ENCODE peak calls at places on chromosomes 6 and 20, in seven cellular contexts. A is HepG2, X is GM12891, D is H1, P is SK-N-SH, Y is GM12878, N is K562. K is an unnamed sample.

GRCh38 chr6:33824461-33825154 is 20.8 kb upstream of the MLN start:
- DNase-seq in X (no peak), D (no peak), A (no peak), N (peak; percentile 21), P (no peak), Y (no peak), K (no peak)

GRCh38 chr20:10556519-10557083 is 117.2 kb downstream of the JAG1 start:
- DNase-seq in Y (no peak), P (no peak), A (no peak), D (no peak), N (no peak), X (no peak), K (no peak)

GRCh38 chr6:170305772-170306323 is 710 bp upstream of the FAM120B start:
- DNase-seq in P (no peak), N (no peak), D (no peak), Y (no peak), A (no peak), X (no peak), K (no peak)

GRCh38 chr20:44614525-44614924 is 32.1 kb downstream of the PKIG start:
- DNase-seq in N (no peak), P (no peak), D (no peak), Y (no peak), X (no peak), A (no peak), K (no peak)

GRCh38 chr6:15473741-15474161 is 189.1 kb downstream of the DTNBP1 start:
- DNase-seq in D (no peak), N (no peak), A (no peak), P (no peak), Y (no peak), X (no peak), K (no peak)

GRCh38 chr20:8005033-8005432 is 14.5 kb downstream of the TMX4 start:
- DNase-seq in X (no peak), Y (no peak), A (no peak), D (no peak), N (no peak), P (no peak), K (no peak)

GRCh38 chr6:105798057-105798456 is 288.1 kb upstream of the PRDM1 start:
- DNase-seq in A (no peak), Y (no peak), D (no peak), P (no peak), X (no peak), N (no peak), K (no peak)

GRCh38 chr20:49712918-49713778 is 530 bp downstream of the B4GALT5 start:
- DNase-seq in Y (no peak), P (peak; percentile 76), X (no peak), D (no peak), N (peak; percentile 49), A (no peak), K (no peak)

GRCh38 chr6:167795874-167796667 is 30.6 kb upstream of the AFDN start:
- DNase-seq in X (no peak), D (no peak), N (no peak), Y (no peak), A (no peak), P (peak; percentile 82), K (no peak)

GRCh38 chr6:105276374-105276773 is 96.6 kb upstream of the POPDC3 start:
- DNase-seq in P (no peak), Y (no peak), N (no peak), A (no peak), X (no peak), D (no peak), K (no peak)

GRCh38 chr6:28824793-28825731 is 98.7 kb downstream of the TRIM27 start:
- DNase-seq in X (no peak), D (no peak), Y (no peak), A (no peak), P (no peak), N (peak; percentile 47), K (no peak)

GRCh38 chr6:14333556-14334305 is 216.2 kb downstream of the CD83 start:
- DNase-seq in P (no peak), Y (no peak), D (no peak), N (no peak), X (no peak), A (no peak), K (no peak)

GRCh38 chr6:152969688-152970418 is 13.0 kb downstream of the FBXO5 start:
- DNase-seq in D (no peak), X (no peak), P (no peak), A (no peak), N (no peak), Y (no peak), K (no peak)

GRCh38 chr6:4314201-4314707 is 178.9 kb upstream of the ECI2 start:
- DNase-seq in D (no peak), P (no peak), N (no peak), Y (no peak), A (no peak), X (no peak), K (no peak)

GRCh38 chr6:71138416-71138815 is 150.2 kb upstream of the OGFRL1 start:
- DNase-seq in Y (no peak), P (no peak), N (no peak), D (no peak), X (no peak), A (no peak), K (no peak)

GRCh38 chr20:32249030-32249738 is 28.3 kb upstream of the KIF3B start:
- DNase-seq in X (no peak), N (no peak), A (no peak), Y (no peak), D (no peak), P (no peak), K (no peak)

GRCh38 chr20:63290677-63291472 is 2.1 kb upstream of the COL20A1 start:
- DNase-seq in A (peak; percentile 41), Y (no peak), P (peak; percentile 95), D (peak; percentile 33), N (peak; percentile 68), X (peak; percentile 92), K (peak; percentile 95)

GRCh38 chr20:54368578-54368977 is 106.8 kb upstream of the DOK5 start:
- DNase-seq in P (no peak), X (no peak), N (no peak), D (no peak), A (no peak), Y (no peak), K (no peak)

GRCh38 chr6:124962617-124963415 is 579 bp downstream of the RNF217 start:
- DNase-seq in Y (no peak), D (no peak), N (peak; percentile 63), A (no peak), X (peak; percentile 13), P (peak; percentile 26), K (no peak)

GRCh38 chr6:30810813-30811329 is 66.5 kb upstream of the IER3 start:
- DNase-seq in A (no peak), P (no peak), Y (peak; percentile 92), D (no peak), X (no peak), N (no peak), K (peak; percentile 27)

GRCh38 chr20:4135385-4136077 is 120.2 kb upstream of the RNF24 start:
- DNase-seq in Y (no peak), P (no peak), A (peak; percentile 99), N (peak; percentile 58), X (no peak), D (peak; percentile 39), K (no peak)

GRCh38 chr6:151269318-151269995 is 29.7 kb downstream of the AKAP12 start:
- DNase-seq in Y (no peak), N (no peak), D (no peak), P (no peak), A (no peak), X (no peak), K (no peak)

GRCh38 chr6:77466055-77467028 is 3.1 kb upstream of the HTR1B start:
- DNase-seq in X (no peak), A (peak; percentile 20), D (no peak), N (no peak), Y (no peak), P (peak; percentile 54), K (no peak)
- TF ChIP-seq TAF1 in X (no peak), A (no peak), D (peak; percentile 13), N (no peak), Y (no peak), P (no peak), K (no peak)

GRCh38 chr6:53735896-53736295 is 58.9 kb upstream of the LRRC1 start:
- DNase-seq in A (no peak), N (no peak), X (no peak), P (no peak), D (no peak), Y (no peak), K (no peak)

GRCh38 chr6:53737746-53738145 is 57.1 kb upstream of the LRRC1 start:
- DNase-seq in P (no peak), Y (no peak), A (peak; percentile 45), X (no peak), N (no peak), D (no peak), K (no peak)

GRCh38 chr6:53730767-53731166 is 64.0 kb upstream of the LRRC1 start:
- DNase-seq in A (no peak), D (no peak), X (no peak), N (no peak), Y (no peak), P (no peak), K (no peak)

GRCh38 chr6:53731906-53732636 is 62.7 kb upstream of the LRRC1 start:
- DNase-seq in Y (no peak), P (no peak), X (no peak), N (no peak), A (no peak), D (no peak), K (no peak)

DNA sequence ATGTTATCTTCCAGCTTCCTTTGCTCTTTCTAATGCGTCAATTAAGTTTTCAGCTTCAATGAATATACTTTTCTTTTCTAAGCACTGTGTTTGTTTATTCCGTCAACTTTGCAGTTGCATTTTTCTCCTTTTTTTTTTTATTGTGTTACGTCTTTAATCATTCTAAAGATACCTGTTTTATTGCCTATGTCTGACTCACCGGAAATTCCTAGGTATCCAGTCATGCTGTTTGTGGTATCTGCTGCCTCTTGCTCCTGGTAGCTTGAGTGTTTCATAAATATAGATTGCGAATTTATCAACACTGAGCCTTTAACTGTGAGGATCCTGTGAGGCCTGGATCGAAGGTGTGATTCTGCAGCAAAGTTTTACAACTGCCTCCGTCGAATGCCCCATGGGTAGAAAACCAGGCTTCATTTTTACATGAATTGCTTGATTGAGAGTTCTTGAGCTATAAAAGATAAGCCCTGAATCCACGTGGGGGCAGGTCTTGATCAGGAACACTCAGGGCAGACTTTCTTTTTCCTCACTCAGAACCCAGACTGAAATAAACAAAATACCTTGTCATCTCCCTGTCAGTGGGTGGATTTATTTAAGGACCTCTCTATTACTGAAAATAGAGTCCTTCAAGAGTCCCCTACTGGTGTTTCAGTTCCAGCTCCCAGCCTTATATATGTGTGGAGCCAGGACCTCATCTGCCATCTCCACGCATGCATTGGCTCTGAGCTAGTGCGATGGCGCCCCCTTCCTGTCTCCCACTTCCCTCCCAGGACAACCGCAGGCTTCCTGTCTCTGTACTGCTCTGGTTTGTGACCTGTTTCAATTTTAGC is 60.1 kb upstream of the LRRC1 start:
- DNase-seq in X (no peak), N (peak; percentile 33), A (peak; percentile 31), P (peak; percentile 9), D (peak; percentile 29), Y (peak; percentile 26), K (no peak)
- TF ChIP-seq TAF1 in X (no peak), N (no peak), A (no peak), P (no peak), D (no peak), Y (no peak), K (no peak)

GRCh38 chr6:139977887-139978332 is 603.5 kb upstream of the CITED2 start:
- DNase-seq in X (no peak), Y (no peak), D (no peak), N (no peak), A (peak; percentile 18), P (no peak), K (no peak)
- TF ChIP-seq TAF1 in X (no peak), Y (no peak), D (no peak), N (no peak), A (no peak), P (no peak), K (no peak)

GRCh38 chr6:133774356-133774755 is 114.6 kb upstream of the TCF21 start:
- DNase-seq in D (no peak), X (no peak), A (no peak), Y (no peak), P (no peak), N (no peak), K (no peak)
- TF ChIP-seq TAF1 in D (no peak), X (no peak), A (no peak), Y (no peak), P (no peak), N (no peak), K (no peak)

K was measured in GM12892.